ENCODE peak calls at places on chromosome 20, in four cellular contexts. J, E, S and Q are unnamed samples.
A peak's percentile ranks its signal among the peaks of the same experiment; 100 is the strongest.

GRCh38 chr20:24996449-24997195 is 4.1 kb upstream of the APMAP start:
- DNase-seq in E (no peak), J (no peak), S (no peak), Q (no peak)

GRCh38 chr20:54257090-54257816 is 49.4 kb downstream of the PFDN4 start:
- DNase-seq in E (no peak), J (peak; percentile 10), S (no peak), Q (no peak)

GRCh38 chr20:3980260-3981131 is 34.9 kb downstream of the RNF24 start:
- DNase-seq in J (no peak), S (peak; percentile 80), E (peak; percentile 62), Q (no peak)

GRCh38 chr20:8129211-8129986 is 2.7 kb upstream of the PLCB1 start:
- DNase-seq in S (peak; percentile 86), J (no peak), E (no peak), Q (no peak)

GRCh38 chr20:45012682-45013302 is 46.5 kb downstream of the STK4 start:
- DNase-seq in S (no peak), J (no peak), E (no peak), Q (no peak)

GRCh38 chr20:62897666-62898065 is 28.6 kb downstream of the DIDO1 start:
- DNase-seq in S (no peak), E (no peak), J (no peak), Q (no peak)

GRCh38 chr20:25525857-25526256 is 59.5 kb downstream of the NINL start:
- DNase-seq in E (no peak), J (no peak), S (peak; percentile 97), Q (no peak)

GRCh38 chr20:20002101-20002998 is 14.8 kb upstream of the NAA20 start:
- DNase-seq in E (peak; percentile 13), J (no peak), S (peak; percentile 90), Q (no peak)

GRCh38 chr20:54662064-54662463 is 186.7 kb downstream of the DOK5 start:
- DNase-seq in E (no peak), S (no peak), J (no peak), Q (no peak)

GRCh38 chr20:46657137-46657536 is 5.9 kb upstream of the SLC13A3 start:
- DNase-seq in E (no peak), J (no peak), S (no peak), Q (no peak)

GRCh38 chr20:62739581-62740285 is 31.1 kb downstream of the NTSR1 start:
- DNase-seq in S (no peak), E (no peak), J (no peak), Q (no peak)

DNA sequence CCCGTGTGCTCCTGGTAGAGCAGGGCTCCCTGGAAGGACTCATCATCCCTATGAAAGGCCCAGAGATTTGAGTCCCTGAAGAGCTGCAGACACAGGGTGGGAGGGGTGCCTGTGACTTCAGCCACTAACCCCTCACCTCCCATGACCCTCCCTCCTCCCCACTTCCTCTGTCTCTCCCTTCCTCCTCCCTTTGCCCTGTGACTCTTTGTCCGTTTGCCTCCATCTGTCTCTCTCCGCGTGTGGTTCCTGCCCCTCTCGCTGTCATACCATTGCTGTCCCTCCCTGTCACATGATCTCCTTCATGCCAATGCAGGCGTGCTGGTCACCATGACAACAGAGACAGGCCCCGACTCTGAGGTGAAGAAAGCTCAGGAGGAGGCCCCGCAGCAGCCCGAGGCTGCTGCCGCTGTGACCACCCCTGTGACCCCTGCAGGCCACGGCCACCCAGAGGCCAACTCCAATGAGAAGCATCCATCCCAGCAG is 19.0 kb downstream of the EPB41L1 start:
- DNase-seq in J (peak; percentile 25), E (peak; percentile 29), S (no peak), Q (no peak)
- TF ChIP-seq HDAC6 in J (no peak), E (no peak), S (no peak), Q (no peak)

GRCh38 chr20:258963-259362 is 1.4 kb downstream of the DEFB132 start:
- DNase-seq in J (no peak), E (peak; percentile 67), S (peak; percentile 67), Q (no peak)
- TF ChIP-seq ATF3 in J (no peak), E (no peak), S (no peak), Q (no peak)

GRCh38 chr20:5654557-5654956 is 95.6 kb upstream of the SHLD1 start:
- DNase-seq in J (no peak), S (peak; percentile 93), E (peak; percentile 28), Q (no peak)
- TF ChIP-seq ZNF274 in J (no peak), S (no peak), E (no peak), Q (no peak)

GRCh38 chr20:35117629-35118028 is 25.0 kb upstream of the TRPC4AP start:
- DNase-seq in J (no peak), E (no peak), S (no peak), Q (no peak)
- TF ChIP-seq HDAC6 in J (no peak), E (no peak), S (no peak), Q (no peak)

GRCh38 chr20:50788045-50788867 is 6.6 kb upstream of the BCAS4 start:
- DNase-seq in S (peak; percentile 83), E (peak; percentile 68), J (no peak), Q (no peak)
- TF ChIP-seq ATF3 in S (no peak), E (no peak), J (no peak), Q (no peak)

GRCh38 chr20:35013421-35014411 is 58.0 kb downstream of the MYH7B start:
- DNase-seq in S (no peak), J (no peak), E (no peak), Q (no peak)
- TF ChIP-seq ZNF274 in S (no peak), J (no peak), E (no peak), Q (no peak)

GRCh38 chr20:59518881-59519706 is 85.2 kb upstream of the PHACTR3 start:
- DNase-seq in J (no peak), S (peak; percentile 73), E (peak; percentile 65), Q (no peak)
- TF ChIP-seq HDAC6 in J (no peak), S (no peak), E (no peak), Q (no peak)